ENCODE peak calls at places on chromosomes 11 and 22, in six cellular contexts. X is caudate nucleus, E is kidney, Z is foreskin keratinocyte, A is heart right ventricle, R is cardiac muscle cell. I is an unnamed sample.

GRCh38 chr11:5689551-5689983 is at the start of gene TRIM22:
- DNase-seq in Z (peak), E (peak), R (no peak), A (no peak), X (no peak), I (no peak)

GRCh38 chr22:46287873-46288751 is 8.6 kb upstream of the GTSE1 start:
- DNase-seq in R (no peak), E (no peak), A (peak), Z (no peak), X (no peak), I (no peak)

GRCh38 chr22:36486619-36487384 is 5.4 kb upstream of the TXN2 start:
- DNase-seq in Z (no peak), A (no peak), R (peak), X (no peak), E (no peak), I (no peak)

GRCh38 chr11:89441606-89442005 is 49.6 kb downstream of the NOX4 start:
- DNase-seq in Z (no peak), E (no peak), X (no peak), A (no peak), R (no peak), I (no peak)

GRCh38 chr11:124194696-124195418 is 11.7 kb downstream of the OR10D3 start:
- DNase-seq in E (no peak), A (no peak), X (no peak), Z (peak), R (peak), I (no peak)

GRCh38 chr11:121473064-121473777 is 20.5 kb upstream of the SORL1-AS1 start:
- DNase-seq in R (no peak), E (no peak), Z (peak), X (no peak), A (no peak), I (no peak)

GRCh38 chr11:102171101-102171500 is 60.9 kb downstream of the YAP1 start:
- DNase-seq in R (no peak), A (no peak), X (no peak), E (no peak), Z (peak), I (no peak)

GRCh38 chr11:99425596-99425995 is 404.8 kb downstream of the CNTN5 start:
- DNase-seq in X (no peak), A (no peak), E (no peak), R (no peak), Z (no peak), I (no peak)

GRCh38 chr11:122045181-122045586 is 70.8 kb downstream of the BLID start:
- DNase-seq in X (no peak), R (no peak), E (no peak), A (no peak), Z (peak), I (no peak)

DNA sequence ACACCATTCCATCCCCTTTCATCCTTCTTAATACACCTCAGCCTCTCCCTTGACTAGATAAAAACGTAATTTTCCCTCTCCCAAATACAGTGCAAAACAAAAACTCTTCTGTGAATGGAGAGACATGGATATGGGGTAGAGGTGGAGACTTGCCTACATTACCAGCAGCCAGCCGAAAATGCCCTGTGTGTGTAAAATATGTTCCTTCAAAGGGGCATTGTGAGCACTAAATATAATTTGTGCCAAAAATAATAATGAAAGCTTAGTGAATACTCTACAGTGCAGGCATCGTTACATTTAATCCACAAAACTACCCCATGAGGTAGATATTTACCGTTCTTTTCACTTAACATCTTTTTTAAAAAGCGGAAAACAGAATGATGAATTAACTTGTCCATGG is 1.0 kb upstream of the TRIM44 start:
- DNase-seq in X (no peak), R (no peak), E (no peak), A (no peak), Z (no peak), I (no peak)
- H3K27ac ChIP-seq in X (peak), R (no peak), E (no peak), A (no peak), Z (peak), I (peak)

GRCh38 chr11:74570266-74571061 is 21.9 kb upstream of the POLD3 start:
- DNase-seq in X (no peak), A (no peak), R (peak), E (no peak), Z (peak), I (no peak)
- H3K27ac ChIP-seq in X (no peak), A (no peak), R (no peak), E (peak), Z (no peak), I (no peak)

GRCh38 chr22:23216331-23217170 is 36.2 kb downstream of the BCR start:
- DNase-seq in Z (no peak), R (no peak), A (no peak), E (peak), X (no peak), I (no peak)

GRCh38 chr22:23218867-23219251 is 38.5 kb downstream of the BCR start:
- DNase-seq in X (no peak), Z (no peak), R (peak), E (peak), A (peak), I (no peak)

GRCh38 chr22:23215294-23216204 is 35.2 kb downstream of the BCR start:
- DNase-seq in E (peak), R (no peak), A (no peak), X (no peak), Z (peak), I (no peak)

GRCh38 chr22:23218053-23218866 is 38.0 kb downstream of the BCR start:
- DNase-seq in Z (no peak), X (no peak), R (no peak), E (peak), A (no peak), I (no peak)

GRCh38 chr22:23217171-23218052 is 37.1 kb downstream of the BCR start:
- DNase-seq in E (peak), Z (no peak), R (no peak), X (no peak), A (peak), I (no peak)
- H3K27ac ChIP-seq in E (peak), Z (no peak), R (no peak), X (peak), A (peak), I (no peak)

DNA sequence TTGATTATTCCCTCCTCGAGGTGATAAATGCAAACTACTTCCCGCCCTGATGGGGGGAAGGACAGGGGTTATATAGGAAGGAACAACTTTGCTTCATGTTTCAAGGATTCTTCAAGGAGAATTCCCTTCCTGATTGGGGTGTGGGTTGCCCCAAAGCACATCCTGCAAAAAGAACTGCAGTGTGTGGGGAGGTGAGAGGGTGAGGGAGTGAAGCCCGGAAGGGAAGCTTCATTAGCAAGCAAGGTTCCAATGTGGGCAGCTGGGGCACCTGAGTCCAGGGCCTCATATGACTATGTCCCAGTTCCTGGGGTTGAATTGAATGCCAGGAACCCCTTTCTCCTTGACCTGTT is 326.0 kb downstream of the MN1 start:
- DNase-seq in Z (no peak), A (no peak), X (no peak), R (no peak), E (no peak), I (no peak)
- H3K27ac ChIP-seq in Z (peak), A (no peak), X (no peak), R (no peak), E (no peak), I (no peak)

DNA sequence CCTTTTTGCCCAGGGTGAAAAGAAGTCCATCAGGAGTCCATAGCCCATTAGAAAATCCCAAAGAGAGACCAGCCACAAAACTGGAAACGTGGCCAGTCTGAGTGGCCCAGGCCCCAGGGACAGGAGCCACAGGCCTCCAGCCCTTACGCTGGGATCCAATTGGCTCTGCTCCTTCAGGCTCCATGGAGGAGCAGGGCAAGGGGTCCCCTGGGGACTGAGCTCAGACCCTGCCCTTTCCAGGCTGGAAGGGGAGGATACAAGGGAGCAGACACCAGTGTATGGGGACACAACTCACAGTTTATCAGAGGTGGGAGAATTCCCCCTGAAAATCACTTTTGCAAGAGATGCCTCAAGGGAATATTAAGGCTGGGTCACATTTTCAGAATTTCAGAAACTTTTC is 227.5 kb downstream of the NTM start:
- DNase-seq in X (no peak), A (no peak), R (no peak), Z (no peak), E (no peak), I (no peak)
- H3K27ac ChIP-seq in X (peak), A (no peak), R (no peak), Z (no peak), E (no peak), I (no peak)

GRCh38 chr11:114257621-114258558 is 38.3 kb upstream of the NNMT start:
- DNase-seq in R (peak), E (no peak), X (no peak), Z (no peak), A (peak), I (peak)
- H3K27ac ChIP-seq in R (no peak), E (no peak), X (peak), Z (no peak), A (peak), I (peak)

GRCh38 chr11:1918436-1919315 is 827 bp upstream of the TNNT3 start:
- DNase-seq in E (no peak), A (no peak), Z (no peak), R (no peak), X (no peak), I (no peak)

GRCh38 chr11:1919428-1920127 is at the start of gene TNNT3:
- DNase-seq in Z (no peak), X (no peak), R (no peak), E (no peak), A (no peak), I (no peak)

GRCh38 chr11:1916132-1916985 is 3.1 kb upstream of the TNNT3 start:
- DNase-seq in X (no peak), R (no peak), A (peak), Z (no peak), E (no peak), I (no peak)

GRCh38 chr11:1916986-1917522 is 2.4 kb upstream of the TNNT3 start:
- DNase-seq in X (no peak), A (no peak), R (no peak), Z (no peak), E (no peak), I (peak)

GRCh38 chr11:1917523-1918435 is 1.7 kb upstream of the TNNT3 start:
- DNase-seq in A (peak), Z (no peak), E (no peak), R (no peak), X (no peak), I (no peak)
- H3K27ac ChIP-seq in A (peak), Z (no peak), E (no peak), R (no peak), X (no peak), I (no peak)

I was measured in tibial nerve.